ENCODE peak calls at places on chromosome 9, in eight cellular contexts. One of them, this sample, is unnamed.

GRCh38 chr9:78242041-78242440 is 6.2 kb downstream of the CEP78 start:
- DNase-seq in RWPE1: no peak
- DNase-seq in Calu3: no peak
- DNase-seq in posterior cingulate gyrus: no peak
- DNase-seq in memory B cell: no peak
- DNase-seq in Ammon's horn: no peak
- DNase-seq in T-helper 2 cell: no peak
- DNase-seq in effector memory CD4-positive, alpha-beta T cell: no peak
- DNase-seq in this sample: no peak

GRCh38 chr9:93823245-93824072 is 131.7 kb downstream of the BARX1 start:
- DNase-seq in RWPE1: no peak
- DNase-seq in Calu3: no peak
- DNase-seq in posterior cingulate gyrus: no peak
- DNase-seq in memory B cell: no peak
- DNase-seq in Ammon's horn: no peak
- DNase-seq in T-helper 2 cell: no peak
- DNase-seq in effector memory CD4-positive, alpha-beta T cell: no peak
- DNase-seq in this sample: no peak

GRCh38 chr9:130362691-130363090 is 82.1 kb upstream of the ASS1 start:
- DNase-seq in RWPE1: no peak
- DNase-seq in Calu3: no peak
- DNase-seq in posterior cingulate gyrus: no peak
- DNase-seq in memory B cell: no peak
- DNase-seq in Ammon's horn: no peak
- DNase-seq in T-helper 2 cell: no peak
- DNase-seq in effector memory CD4-positive, alpha-beta T cell: no peak
- DNase-seq in this sample: no peak

GRCh38 chr9:115117999-115118470 is at the start of gene TNC:
- DNase-seq in RWPE1: peak
- DNase-seq in Calu3: peak
- DNase-seq in posterior cingulate gyrus: peak
- DNase-seq in memory B cell: no peak
- DNase-seq in Ammon's horn: peak
- DNase-seq in T-helper 2 cell: no peak
- DNase-seq in effector memory CD4-positive, alpha-beta T cell: no peak
- DNase-seq in this sample: no peak

GRCh38 chr9:125755340-125755739 is 8.2 kb downstream of the PBX3 start:
- DNase-seq in RWPE1: no peak
- DNase-seq in Calu3: no peak
- DNase-seq in posterior cingulate gyrus: no peak
- DNase-seq in memory B cell: no peak
- DNase-seq in Ammon's horn: no peak
- DNase-seq in T-helper 2 cell: no peak
- DNase-seq in effector memory CD4-positive, alpha-beta T cell: no peak
- DNase-seq in this sample: no peak

GRCh38 chr9:137294684-137295312 is 7.3 kb downstream of the NRARP start:
- DNase-seq in RWPE1: no peak
- DNase-seq in Calu3: no peak
- DNase-seq in posterior cingulate gyrus: no peak
- DNase-seq in memory B cell: no peak
- DNase-seq in Ammon's horn: no peak
- DNase-seq in T-helper 2 cell: no peak
- DNase-seq in effector memory CD4-positive, alpha-beta T cell: no peak
- DNase-seq in this sample: no peak

GRCh38 chr9:77911928-77912327 is 119.7 kb downstream of the GNAQ start:
- DNase-seq in RWPE1: no peak
- DNase-seq in Calu3: no peak
- DNase-seq in posterior cingulate gyrus: no peak
- DNase-seq in memory B cell: no peak
- DNase-seq in Ammon's horn: no peak
- DNase-seq in T-helper 2 cell: no peak
- DNase-seq in effector memory CD4-positive, alpha-beta T cell: no peak
- DNase-seq in this sample: no peak

GRCh38 chr9:38142201-38142600 is 73.2 kb upstream of the SHB start:
- DNase-seq in RWPE1: no peak
- DNase-seq in Calu3: no peak
- DNase-seq in posterior cingulate gyrus: no peak
- DNase-seq in memory B cell: no peak
- DNase-seq in Ammon's horn: no peak
- DNase-seq in T-helper 2 cell: no peak
- DNase-seq in effector memory CD4-positive, alpha-beta T cell: no peak
- DNase-seq in this sample: no peak

GRCh38 chr9:93217706-93218105 is 33.8 kb downstream of the WNK2 start:
- DNase-seq in RWPE1: no peak
- DNase-seq in Calu3: no peak
- DNase-seq in posterior cingulate gyrus: no peak
- DNase-seq in memory B cell: no peak
- DNase-seq in Ammon's horn: no peak
- DNase-seq in T-helper 2 cell: no peak
- DNase-seq in effector memory CD4-positive, alpha-beta T cell: no peak
- DNase-seq in this sample: no peak

GRCh38 chr9:89888233-89888632 is 283.4 kb downstream of the GADD45G start:
- DNase-seq in RWPE1: no peak
- DNase-seq in Calu3: no peak
- DNase-seq in posterior cingulate gyrus: no peak
- DNase-seq in memory B cell: no peak
- DNase-seq in Ammon's horn: no peak
- DNase-seq in T-helper 2 cell: no peak
- DNase-seq in effector memory CD4-positive, alpha-beta T cell: no peak
- DNase-seq in this sample: no peak

GRCh38 chr9:79731483-79731882 is 159.7 kb downstream of the TLE4 start:
- DNase-seq in RWPE1: peak
- DNase-seq in Calu3: no peak
- DNase-seq in posterior cingulate gyrus: no peak
- DNase-seq in memory B cell: no peak
- DNase-seq in Ammon's horn: no peak
- DNase-seq in T-helper 2 cell: peak
- DNase-seq in effector memory CD4-positive, alpha-beta T cell: no peak
- DNase-seq in this sample: no peak

GRCh38 chr9:20873240-20873860 is 158.1 kb downstream of the HACD4 start:
- DNase-seq in RWPE1: no peak
- DNase-seq in Calu3: no peak
- DNase-seq in posterior cingulate gyrus: no peak
- DNase-seq in memory B cell: no peak
- DNase-seq in Ammon's horn: no peak
- DNase-seq in T-helper 2 cell: no peak
- DNase-seq in effector memory CD4-positive, alpha-beta T cell: no peak
- DNase-seq in this sample: no peak

GRCh38 chr9:107489144-107489673 is 360 bp downstream of the KLF4 start:
- DNase-seq in RWPE1: peak
- DNase-seq in Calu3: no peak
- DNase-seq in posterior cingulate gyrus: no peak
- DNase-seq in memory B cell: no peak
- DNase-seq in Ammon's horn: no peak
- DNase-seq in T-helper 2 cell: no peak
- DNase-seq in effector memory CD4-positive, alpha-beta T cell: no peak
- DNase-seq in this sample: no peak

GRCh38 chr9:81393985-81394811 is 295.1 kb downstream of the TLE1 start:
- DNase-seq in RWPE1: no peak
- DNase-seq in Calu3: no peak
- DNase-seq in posterior cingulate gyrus: no peak
- DNase-seq in memory B cell: no peak
- DNase-seq in Ammon's horn: no peak
- DNase-seq in T-helper 2 cell: no peak
- DNase-seq in effector memory CD4-positive, alpha-beta T cell: no peak
- DNase-seq in this sample: no peak

GRCh38 chr9:63859475-63860215 is 1425.4 kb downstream of the FOXD4L5 start:
- DNase-seq in RWPE1: no peak
- DNase-seq in Calu3: no peak
- DNase-seq in posterior cingulate gyrus: peak
- DNase-seq in memory B cell: no peak
- DNase-seq in Ammon's horn: no peak
- DNase-seq in T-helper 2 cell: peak
- DNase-seq in effector memory CD4-positive, alpha-beta T cell: peak
- DNase-seq in this sample: no peak

GRCh38 chr9:125240649-125240999 is 519 bp downstream of the HSPA5 start:
- DNase-seq in RWPE1: no peak
- DNase-seq in Calu3: peak
- DNase-seq in posterior cingulate gyrus: no peak
- DNase-seq in memory B cell: no peak
- DNase-seq in Ammon's horn: no peak
- DNase-seq in T-helper 2 cell: peak
- DNase-seq in effector memory CD4-positive, alpha-beta T cell: no peak
- DNase-seq in this sample: peak

GRCh38 chr9:83285836-83286235 is 222.9 kb upstream of the RASEF start:
- DNase-seq in RWPE1: no peak
- DNase-seq in Calu3: no peak
- DNase-seq in posterior cingulate gyrus: no peak
- DNase-seq in memory B cell: no peak
- DNase-seq in Ammon's horn: no peak
- DNase-seq in T-helper 2 cell: no peak
- DNase-seq in effector memory CD4-positive, alpha-beta T cell: no peak
- DNase-seq in this sample: no peak

GRCh38 chr9:90458485-90458884 is 184.1 kb downstream of the DIRAS2 start:
- DNase-seq in RWPE1: no peak
- DNase-seq in Calu3: peak
- DNase-seq in posterior cingulate gyrus: no peak
- DNase-seq in memory B cell: no peak
- DNase-seq in Ammon's horn: no peak
- DNase-seq in T-helper 2 cell: no peak
- DNase-seq in effector memory CD4-positive, alpha-beta T cell: no peak
- DNase-seq in this sample: no peak

GRCh38 chr9:130880599-130881220 is 15.9 kb downstream of the QRFP start:
- DNase-seq in RWPE1: no peak
- DNase-seq in Calu3: no peak
- DNase-seq in posterior cingulate gyrus: no peak
- DNase-seq in memory B cell: no peak
- DNase-seq in Ammon's horn: no peak
- DNase-seq in T-helper 2 cell: no peak
- DNase-seq in effector memory CD4-positive, alpha-beta T cell: no peak
- DNase-seq in this sample: no peak

GRCh38 chr9:104589611-104590010 is 9.6 kb downstream of the OR13C5 start:
- DNase-seq in RWPE1: no peak
- DNase-seq in Calu3: no peak
- DNase-seq in posterior cingulate gyrus: no peak
- DNase-seq in memory B cell: no peak
- DNase-seq in Ammon's horn: no peak
- DNase-seq in T-helper 2 cell: no peak
- DNase-seq in effector memory CD4-positive, alpha-beta T cell: no peak
- DNase-seq in this sample: no peak

GRCh38 chr9:12702160-12702758 is 9.1 kb downstream of the TYRP1 start:
- DNase-seq in RWPE1: peak
- DNase-seq in Calu3: peak
- DNase-seq in posterior cingulate gyrus: peak
- DNase-seq in memory B cell: no peak
- DNase-seq in Ammon's horn: peak
- DNase-seq in T-helper 2 cell: no peak
- DNase-seq in effector memory CD4-positive, alpha-beta T cell: no peak
- DNase-seq in this sample: no peak

GRCh38 chr9:133023117-133023890 is 7.5 kb upstream of the GTF3C5 start:
- DNase-seq in RWPE1: no peak
- DNase-seq in Calu3: no peak
- DNase-seq in posterior cingulate gyrus: no peak
- DNase-seq in memory B cell: no peak
- DNase-seq in Ammon's horn: no peak
- DNase-seq in T-helper 2 cell: peak
- DNase-seq in effector memory CD4-positive, alpha-beta T cell: peak
- DNase-seq in this sample: no peak

GRCh38 chr9:85202596-85202995 is 533.1 kb downstream of the NTRK2 start:
- DNase-seq in RWPE1: no peak
- DNase-seq in Calu3: peak
- DNase-seq in posterior cingulate gyrus: peak
- DNase-seq in memory B cell: no peak
- DNase-seq in Ammon's horn: peak
- DNase-seq in T-helper 2 cell: no peak
- DNase-seq in effector memory CD4-positive, alpha-beta T cell: no peak
- DNase-seq in this sample: no peak

GRCh38 chr9:76472925-76473324 is 13.9 kb downstream of the GCNT1 start:
- DNase-seq in RWPE1: no peak
- DNase-seq in Calu3: no peak
- DNase-seq in posterior cingulate gyrus: no peak
- DNase-seq in memory B cell: no peak
- DNase-seq in Ammon's horn: no peak
- DNase-seq in T-helper 2 cell: no peak
- DNase-seq in effector memory CD4-positive, alpha-beta T cell: no peak
- DNase-seq in this sample: no peak